ENCODE peak calls at places on chromosomes 2 and 18, in eight cellular contexts. B, Z, F, I, R, O, C and L are unnamed samples.

GRCh38 chr2:38947241-38948239 is 57.9 kb downstream of the ARHGEF33 start:
- DNase-seq in Z (peak; percentile 78), I (peak; percentile 63), R (peak; percentile 82), O (peak; percentile 54), C (peak; percentile 68), B (peak; percentile 48), F (peak; percentile 72), L (peak; percentile 97)

GRCh38 chr2:168147858-168148794 is 99.3 kb downstream of the STK39 start:
- DNase-seq in C (no peak), I (no peak), B (no peak), O (no peak), R (no peak), F (no peak), Z (no peak), L (no peak)

GRCh38 chr18:77087391-77088141 is 45.0 kb downstream of the MBP start:
- DNase-seq in I (peak; percentile 58), C (no peak), R (peak; percentile 73), Z (peak; percentile 50), F (peak; percentile 83), B (no peak), O (peak; percentile 82), L (peak; percentile 69)

GRCh38 chr2:204505946-204506345 is 39.3 kb upstream of the PARD3B start:
- DNase-seq in I (no peak), O (no peak), F (no peak), R (peak; percentile 41), B (no peak), C (no peak), Z (no peak), L (no peak)

GRCh38 chr2:109545828-109546713 is 67.7 kb downstream of the SEPTIN10 start:
- DNase-seq in C (peak; percentile 62), B (peak; percentile 27), Z (peak; percentile 64), F (peak; percentile 72), R (peak; percentile 76), O (peak; percentile 67), I (peak; percentile 61), L (no peak)

GRCh38 chr18:13264091-13264777 is 45.7 kb downstream of the LDLRAD4 start:
- DNase-seq in C (no peak), O (no peak), B (no peak), Z (no peak), I (peak; percentile 82), R (peak; percentile 55), F (peak; percentile 62), L (no peak)

GRCh38 chr2:181772334-181772733 is 92.0 kb upstream of the NEUROD1 start:
- DNase-seq in Z (no peak), B (no peak), F (no peak), C (no peak), O (no peak), I (no peak), R (no peak), L (no peak)

GRCh38 chr2:70161069-70161534 is 29.7 kb downstream of the C2orf42 start:
- DNase-seq in O (no peak), C (no peak), R (no peak), F (no peak), I (no peak), Z (peak; percentile 11), B (no peak), L (peak; percentile 38)

GRCh38 chr18:23540867-23541266 is 37.6 kb downstream of the RMC1 start:
- DNase-seq in F (no peak), B (no peak), Z (no peak), O (no peak), I (no peak), C (no peak), R (peak; percentile 75), L (no peak)

GRCh38 chr2:216339456-216340279 is 32.6 kb downstream of the MARCHF4 start:
- DNase-seq in Z (no peak), I (peak; percentile 68), C (no peak), B (peak; percentile 59), O (no peak), R (peak; percentile 87), F (no peak), L (no peak)

GRCh38 chr2:206969192-206969591 is 29.9 kb downstream of the CPO start:
- DNase-seq in I (no peak), B (no peak), O (no peak), R (no peak), Z (no peak), F (no peak), C (no peak), L (no peak)

GRCh38 chr18:49849331-49850217 is 36.2 kb upstream of the ACAA2 start:
- DNase-seq in F (peak; percentile 84), R (peak; percentile 89), B (peak; percentile 63), I (peak; percentile 30), C (no peak), Z (peak; percentile 60), O (no peak), L (peak; percentile 93)

GRCh38 chr2:205934443-205934842 is 151.5 kb downstream of the INO80D start:
- DNase-seq in C (no peak), I (no peak), R (peak; percentile 15), Z (no peak), B (no peak), F (no peak), O (no peak), L (no peak)

GRCh38 chr2:205936446-205936845 is 149.5 kb downstream of the INO80D start:
- DNase-seq in I (no peak), O (no peak), C (no peak), Z (no peak), R (no peak), B (no peak), F (no peak), L (no peak)

GRCh38 chr2:205931388-205931787 is 154.6 kb downstream of the INO80D start:
- DNase-seq in C (no peak), Z (no peak), I (no peak), F (no peak), B (no peak), O (no peak), R (no peak), L (no peak)

GRCh38 chr2:205937193-205937592 is 148.8 kb downstream of the INO80D start:
- DNase-seq in C (no peak), F (no peak), R (no peak), B (no peak), O (no peak), Z (no peak), I (no peak), L (no peak)
- H3K4me3 ChIP-seq in C (no peak overlapping the region), F (no peak overlapping the region), R (no peak overlapping the region), B (no peak overlapping the region), O (no peak overlapping the region), Z (no peak overlapping the region), I (no peak overlapping the region), L (no peak overlapping the region)

GRCh38 chr18:70415823-70416488 is 127.1 kb downstream of the SOCS6 start:
- DNase-seq in F (no peak), C (no peak), Z (no peak), O (no peak), I (no peak), B (no peak), R (no peak), L (peak; percentile 60)

GRCh38 chr18:70411307-70411706 is 122.5 kb downstream of the SOCS6 start:
- DNase-seq in I (no peak), O (no peak), C (no peak), Z (no peak), B (no peak), F (no peak), R (no peak), L (no peak)

GRCh38 chr18:70414315-70414714 is 125.5 kb downstream of the SOCS6 start:
- DNase-seq in B (no peak), I (no peak), F (no peak), R (peak; percentile 49), O (no peak), Z (no peak), C (no peak), L (no peak)

GRCh38 chr18:70413455-70413854 is 124.6 kb downstream of the SOCS6 start:
- DNase-seq in B (no peak), F (no peak), O (no peak), Z (no peak), I (no peak), R (no peak), C (no peak), L (no peak)

GRCh38 chr18:70411886-70412443 is 123.1 kb downstream of the SOCS6 start:
- DNase-seq in C (no peak), F (no peak), O (no peak), R (peak; percentile 54), I (no peak), B (no peak), Z (no peak), L (peak; percentile 55)
- TF ChIP-seq CTCF in C (no peak), F (no peak), O (no peak), R (no peak), I (no peak), B (no peak), Z (peak; percentile 58), L (peak; percentile 28)

GRCh38 chr18:21123290-21123926 is 11.8 kb upstream of the ROCK1 start:
- DNase-seq in O (no peak), Z (no peak), R (no peak), I (no peak), F (no peak), C (no peak), B (no peak), L (no peak)
- H3K4me3 ChIP-seq in O (no peak overlapping the region), Z (no peak overlapping the region), R (no peak overlapping the region), I (no peak overlapping the region), F (no peak overlapping the region), C (no peak overlapping the region), B (no peak overlapping the region), L (no peak overlapping the region)

GRCh38 chr2:85830645-85831044 is 58.1 kb downstream of the ST3GAL5 start:
- DNase-seq in C (no peak), F (no peak), R (no peak), Z (no peak), O (no peak), B (no peak), I (no peak), L (no peak)
- TF ChIP-seq CTCF in C (no peak), F (peak; percentile 10), R (peak; percentile 9), Z (no peak), O (no peak), B (no peak), I (no peak), L (no peak)

GRCh38 chr2:113976277-113976928 is 86.5 kb downstream of the ACTR3 start:
- DNase-seq in O (no peak), I (no peak), R (no peak), F (no peak), Z (no peak), C (no peak), B (no peak), L (no peak)

GRCh38 chr2:113977060-113977659 is 87.3 kb downstream of the ACTR3 start:
- DNase-seq in C (no peak), I (no peak), O (no peak), R (no peak), F (no peak), Z (no peak), B (no peak), L (no peak)

GRCh38 chr2:113978524-113979171 is 88.8 kb downstream of the ACTR3 start:
- DNase-seq in F (no peak), I (no peak), B (no peak), O (no peak), C (no peak), Z (peak; percentile 47), R (no peak), L (no peak)

GRCh38 chr2:113979172-113980128 is 89.6 kb downstream of the ACTR3 start:
- DNase-seq in F (no peak), R (no peak), Z (no peak), B (no peak), O (peak; percentile 65), I (no peak), C (no peak), L (no peak)

GRCh38 chr2:113977660-113978523 is 88.0 kb downstream of the ACTR3 start:
- DNase-seq in B (peak; percentile 20), R (peak; percentile 58), C (no peak), F (no peak), I (no peak), O (no peak), Z (peak; percentile 60), L (peak; percentile 93)
- H3K4me3 ChIP-seq in B (no peak overlapping the region), R (no peak overlapping the region), C (no peak overlapping the region), F (no peak overlapping the region), I (no peak overlapping the region), O (no peak overlapping the region), Z (no peak overlapping the region), L (no peak overlapping the region)